ENCODE peak calls at places on chromosomes 7 and 10, in eight cellular contexts. V is aorta; T is CD4-positive, alpha-beta memory T cell; R is colonic mucosa; P is H9; K is neural progenitor cell; J is uterus; A is DND-41. H is an unnamed sample.

GRCh38 chr7:157432541-157432956 is 95.7 kb downstream of the DNAJB6 start:
- DNase-seq in V (peak), T (no peak), R (peak), P (peak), K (peak), J (peak), A (peak), H (no peak)

GRCh38 chr10:62087341-62087740 is 181.3 kb downstream of the RTKN2 start:
- DNase-seq in V (no peak), T (no peak), R (no peak), P (no peak), K (no peak), J (no peak), A (no peak), H (no peak)

GRCh38 chr10:133150656-133151055 is 9.4 kb upstream of the KNDC1 start:
- DNase-seq in V (peak), T (no peak), R (no peak), P (peak), K (no peak), J (no peak), A (no peak), H (no peak)

GRCh38 chr7:36600869-36601530 is 123.3 kb downstream of the AOAH start:
- DNase-seq in V (no peak), T (no peak), R (no peak), P (no peak), K (no peak), J (no peak), A (no peak), H (no peak)

GRCh38 chr7:104482362-104483042 is 154.1 kb downstream of the LHFPL3 start:
- DNase-seq in V (no peak), T (no peak), R (peak), P (no peak), K (no peak), J (no peak), A (no peak), H (no peak)

GRCh38 chr10:86261470-86261869 is 105.1 kb downstream of the GRID1 start:
- DNase-seq in V (no peak), T (no peak), R (no peak), P (peak), K (no peak), J (no peak), A (no peak), H (no peak)

GRCh38 chr7:2461268-2462026 is 14.8 kb downstream of the GRIFIN start:
- DNase-seq in V (no peak), T (no peak), R (no peak), P (no peak), K (peak), J (no peak), A (peak), H (no peak)

GRCh38 chr10:127033569-127034175 is 128.4 kb downstream of the DOCK1 start:
- DNase-seq in V (no peak), T (no peak), R (no peak), P (no peak), K (no peak), J (no peak), A (no peak), H (no peak)

GRCh38 chr10:17349717-17350116 is 104.7 kb downstream of the ST8SIA6 start:
- DNase-seq in V (no peak), T (no peak), R (no peak), P (no peak), K (no peak), J (no peak), A (no peak), H (no peak)

GRCh38 chr10:17349009-17349349 is 105.4 kb downstream of the ST8SIA6 start:
- DNase-seq in V (no peak), T (no peak), R (no peak), P (no peak), K (no peak), J (no peak), A (no peak), H (no peak)

GRCh38 chr10:17344206-17344605 is 110.2 kb downstream of the ST8SIA6 start:
- DNase-seq in V (no peak), T (no peak), R (no peak), P (no peak), K (no peak), J (no peak), A (no peak), H (no peak)

GRCh38 chr10:17351506-17351905 is 102.9 kb downstream of the ST8SIA6 start:
- DNase-seq in V (no peak), T (no peak), R (no peak), P (no peak), K (no peak), J (no peak), A (no peak), H (no peak)

DNA sequence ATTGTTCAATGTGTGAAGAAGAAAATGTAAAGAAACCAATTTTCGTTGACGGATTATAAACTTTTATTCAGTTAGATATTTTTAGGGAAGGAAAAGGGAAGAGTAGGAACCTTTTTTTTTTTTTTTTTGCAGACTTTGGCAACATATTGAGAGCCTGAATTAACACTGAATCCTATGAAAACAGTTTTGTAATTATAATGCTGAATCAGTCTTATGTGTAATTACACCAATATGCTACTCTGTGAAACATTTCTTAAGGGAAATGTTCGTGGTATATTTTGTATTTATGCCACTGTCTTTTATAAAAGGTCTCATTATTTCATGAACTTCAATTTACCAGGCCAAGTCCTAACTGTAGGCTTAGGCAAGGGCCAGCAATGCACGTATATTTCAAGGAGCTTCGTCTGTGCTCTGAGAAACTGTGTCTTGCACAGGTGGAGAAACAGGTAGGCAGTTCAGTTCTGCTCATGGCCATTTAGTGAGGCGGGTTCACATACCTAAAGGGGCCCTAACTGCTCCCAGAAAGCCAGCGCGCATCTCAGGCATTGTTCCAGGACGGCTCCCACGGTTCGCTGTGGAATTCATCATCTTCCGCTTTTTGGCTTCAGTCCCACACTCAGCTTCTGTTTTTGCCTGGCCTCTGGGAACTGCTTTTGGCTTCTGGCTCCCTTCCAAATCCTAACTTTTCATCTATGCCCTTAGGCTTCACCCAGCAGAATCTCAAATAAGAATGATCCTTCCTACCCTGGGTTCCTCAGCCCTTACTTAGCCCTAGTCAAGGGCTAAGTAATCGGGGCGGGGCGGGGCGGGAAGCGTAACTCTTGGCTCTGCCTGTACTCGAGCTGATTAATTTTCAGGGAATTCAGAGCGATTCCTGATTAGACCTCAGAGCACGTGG is 106.0 kb downstream of the ST8SIA6 start:
- DNase-seq in V (peak), T (no peak), R (no peak), P (no peak), K (peak), J (peak), A (no peak), H (no peak)
- H3K27ac ChIP-seq in V (no peak), T (no peak), R (no peak), P (no peak), K (no peak), J (peak), A (no peak), H (no peak)

DNA sequence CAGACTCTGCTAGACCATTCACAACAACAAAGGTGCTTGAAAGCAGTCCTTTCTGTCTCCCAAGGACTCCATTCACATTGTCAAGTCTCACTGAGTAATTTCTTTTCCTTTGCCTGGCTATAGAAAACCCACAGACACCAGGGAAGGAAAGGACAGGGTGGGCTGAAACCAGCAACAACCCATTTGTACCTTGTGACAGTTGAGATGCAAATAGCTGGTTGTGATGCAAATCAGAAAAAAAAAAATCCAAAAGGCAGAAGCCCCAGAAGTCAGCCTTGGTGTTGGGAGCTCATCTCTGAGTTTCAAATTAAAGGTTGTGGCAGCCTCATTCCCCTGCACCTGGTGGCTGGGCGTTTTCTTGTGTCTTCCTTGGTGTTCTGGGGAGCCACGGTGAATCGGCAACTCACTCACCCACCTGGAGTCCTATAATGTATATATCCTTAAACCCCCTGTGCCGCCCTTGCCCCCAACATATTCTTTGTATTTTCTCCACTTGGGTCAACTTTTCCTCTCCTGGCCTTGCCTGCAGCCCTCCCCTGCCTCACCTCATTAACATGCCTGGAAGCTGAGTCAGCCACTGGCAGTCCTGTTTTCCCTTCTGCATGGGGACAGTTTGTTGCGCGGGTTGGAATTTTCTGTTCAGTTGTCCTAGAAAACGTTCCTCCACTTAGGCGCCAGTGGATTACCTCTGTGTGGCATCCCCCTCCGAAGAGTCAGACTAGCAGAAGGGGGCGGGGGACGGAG is 97.6 kb downstream of the C10orf105 start:
- DNase-seq in V (no peak), T (no peak), R (no peak), P (peak), K (peak), J (peak), A (no peak), H (no peak)
- H3K27ac ChIP-seq in V (no peak), T (no peak), R (no peak), P (peak), K (peak), J (peak), A (no peak), H (no peak)

DNA sequence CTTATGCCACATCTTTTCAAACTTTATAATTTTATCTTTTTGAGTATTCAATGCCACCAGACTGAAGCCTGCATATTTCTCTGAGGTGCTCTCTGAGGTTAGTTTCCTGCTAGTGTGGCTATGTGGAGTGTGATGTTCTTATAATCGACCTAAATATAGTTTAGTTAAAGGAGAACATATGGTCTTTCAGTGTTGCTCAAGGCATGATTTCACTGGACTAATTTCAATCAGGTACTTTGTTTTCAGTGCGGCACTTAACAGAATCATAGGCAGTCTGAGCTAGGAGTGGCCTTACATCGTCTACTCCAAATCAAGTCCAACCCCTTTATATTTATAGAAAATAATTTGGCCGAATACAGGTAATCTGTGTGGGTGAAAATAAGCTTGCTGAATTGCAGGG is 134.2 kb downstream of the NXPH1 start:
- DNase-seq in V (no peak), T (no peak), R (no peak), P (no peak), K (no peak), J (no peak), A (no peak), H (no peak)
- H3K27ac ChIP-seq in V (no peak), T (no peak), R (no peak), P (no peak), K (no peak), J (no peak), A (no peak), H (no peak)

DNA sequence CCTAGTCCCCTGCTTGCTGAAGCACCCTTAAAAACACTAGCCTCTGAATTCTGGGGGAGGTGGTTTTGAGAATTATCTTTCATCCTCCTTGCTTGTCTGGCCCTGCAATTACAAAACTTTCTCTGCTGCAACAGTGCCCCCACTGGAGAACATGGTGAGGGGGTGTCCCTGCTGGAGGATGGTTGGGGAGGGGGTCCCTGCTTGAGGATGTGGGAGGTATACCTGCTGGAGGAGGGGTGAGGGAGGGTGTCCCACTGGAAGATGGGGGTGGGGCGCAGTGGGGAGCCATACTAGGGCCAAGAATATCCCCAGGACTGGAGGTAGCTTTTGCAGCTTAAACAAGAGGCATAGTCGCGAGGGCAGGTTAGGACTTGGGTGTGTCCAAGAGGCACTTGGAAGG is 3.2 kb upstream of the POLM start:
- DNase-seq in V (no peak), T (no peak), R (no peak), P (no peak), K (no peak), J (no peak), A (peak), H (no peak)
- H3K27ac ChIP-seq in V (peak), T (no peak), R (no peak), P (no peak), K (no peak), J (no peak), A (peak), H (no peak)

DNA sequence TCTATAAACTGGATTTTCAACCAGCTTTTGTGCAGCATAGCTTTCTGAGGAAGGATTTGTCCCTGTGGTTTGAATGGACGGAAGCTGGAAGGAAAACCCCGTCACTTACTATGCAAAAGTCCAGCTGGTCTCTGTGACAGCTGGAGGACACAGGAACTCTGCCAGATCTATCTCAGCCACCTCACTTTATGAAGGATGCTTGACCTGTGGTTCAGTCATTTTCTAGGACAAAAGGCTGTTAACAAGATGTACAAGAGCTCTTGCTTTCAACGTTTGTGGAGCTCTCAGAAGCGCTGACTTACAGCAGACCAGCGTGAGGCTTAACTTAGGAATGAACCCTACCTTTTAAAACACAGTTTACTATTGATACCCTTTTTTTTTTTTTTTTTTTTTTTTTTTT is 90.8 kb downstream of the CREM start:
- DNase-seq in V (no peak), T (no peak), R (no peak), P (no peak), K (no peak), J (no peak), A (no peak), H (no peak)
- H3K27ac ChIP-seq in V (no peak), T (no peak), R (no peak), P (no peak), K (no peak), J (peak), A (no peak), H (no peak)